ENCODE peak calls at places on chromosomes 1 and 21, in six cellular contexts. S is effector memory CD8-positive, alpha-beta T cell; V is activated T-cell treated with anti-CD3 and anti-CD28 coated beads, Interleukin-2, amount 50 U/mL, for 72 hours; E is nucleus accumbens; F is T-helper 2 cell; B is astrocyte. J is an unnamed sample.

GRCh38 chr1:29332204-29332603 is 95.9 kb downstream of the PTPRU start:
- DNase-seq in F (no peak), V (peak), B (no peak), S (no peak), E (no peak), J (no peak)

GRCh38 chr1:98702976-98703375 is 41.5 kb downstream of the SNX7 start:
- DNase-seq in F (no peak), S (no peak), E (no peak), B (peak), V (no peak), J (peak)

GRCh38 chr1:226466301-226466700 is 58.4 kb upstream of the PARP1 start:
- DNase-seq in F (no peak), V (no peak), B (no peak), S (no peak), E (no peak), J (no peak)

GRCh38 chr1:205703072-205703471 is 22.8 kb upstream of the SLC45A3 start:
- DNase-seq in S (no peak), V (no peak), E (no peak), F (no peak), B (no peak), J (no peak)

GRCh38 chr1:159959451-159959850 is 5.4 kb upstream of the SLAMF9 start:
- DNase-seq in F (no peak), V (no peak), B (peak), E (no peak), S (no peak), J (no peak)

GRCh38 chr1:154524881-154525280 is 22.7 kb upstream of the SHE start:
- DNase-seq in B (no peak), S (no peak), E (no peak), F (no peak), V (no peak), J (no peak)

GRCh38 chr1:27145934-27146354 is 9.0 kb downstream of the SLC9A1 start:
- DNase-seq in S (no peak), F (no peak), V (no peak), B (peak), E (no peak), J (peak)

GRCh38 chr1:154955039-154955717 is 721 bp downstream of the PBXIP1 start:
- DNase-seq in E (peak), B (peak), S (peak), V (peak), F (peak), J (no peak)

GRCh38 chr1:40901886-40902633 is 39.9 kb upstream of the CITED4 start:
- DNase-seq in E (no peak), B (peak), F (no peak), S (no peak), V (no peak), J (peak)

GRCh38 chr1:3518256-3518655 is 63.8 kb downstream of the ARHGEF16 start:
- DNase-seq in E (no peak), B (no peak), V (no peak), S (peak), F (no peak), J (no peak)

GRCh38 chr1:108878678-108879077 is 1.9 kb downstream of the GPSM2 start:
- DNase-seq in V (no peak), S (no peak), E (no peak), F (no peak), B (no peak), J (no peak)

GRCh38 chr1:85451236-85451830 is 13.6 kb downstream of the DDAH1 start:
- DNase-seq in E (no peak), S (no peak), B (peak), V (no peak), F (no peak), J (no peak)

GRCh38 chr21:28805885-28806284 is 186.8 kb downstream of the LTN1 start:
- DNase-seq in F (no peak), V (no peak), E (no peak), S (no peak), B (peak), J (peak)

GRCh38 chr1:232944342-232944741 is 6.1 kb upstream of the NTPCR start:
- DNase-seq in S (no peak), V (no peak), F (no peak), E (no peak), B (no peak), J (no peak)

GRCh38 chr1:203361843-203362524 is 11.1 kb upstream of the FMOD start:
- DNase-seq in F (no peak), S (no peak), E (no peak), V (no peak), B (peak), J (no peak)

GRCh38 chr1:184685116-184685515 is 69.5 kb downstream of the EDEM3 start:
- DNase-seq in V (no peak), F (no peak), E (no peak), S (no peak), B (no peak), J (no peak)

GRCh38 chr21:45973475-45974072 is 8.0 kb upstream of the COL6A1 start:
- DNase-seq in S (peak), V (peak), B (peak), E (no peak), F (peak), J (no peak)

GRCh38 chr1:15141933-15142647 is 11.5 kb upstream of the TMEM51 start:
- DNase-seq in E (no peak), S (no peak), B (peak), V (no peak), F (no peak), J (no peak)

GRCh38 chr1:237183963-237184540 is 142.1 kb downstream of the RYR2 start:
- DNase-seq in V (no peak), S (no peak), E (no peak), B (no peak), F (no peak), J (no peak)

GRCh38 chr1:157504646-157505045 is 47.7 kb downstream of the FCRL5 start:
- DNase-seq in F (no peak), S (no peak), V (no peak), B (no peak), E (no peak), J (no peak)

GRCh38 chr1:39776400-39776713 is 5.2 kb upstream of the OXCT2 start:
- DNase-seq in F (no peak), V (no peak), E (no peak), S (no peak), B (no peak), J (no peak)

GRCh38 chr1:54456921-54457529 is 50.8 kb upstream of the SSBP3 start:
- DNase-seq in E (no peak), F (no peak), B (no peak), V (no peak), S (no peak), J (no peak)

GRCh38 chr1:235473808-235474207 is 30.4 kb downstream of the B3GALNT2 start:
- DNase-seq in E (no peak), V (no peak), F (no peak), S (no peak), B (no peak), J (no peak)

GRCh38 chr1:160544647-160545046 is 21.6 kb upstream of the SLAMF6 start:
- DNase-seq in F (no peak), B (no peak), S (no peak), V (no peak), E (no peak), J (no peak)

GRCh38 chr1:111570781-111571181 is 48.8 kb upstream of the RAP1A start:
- DNase-seq in F (peak), S (peak), V (peak), B (no peak), E (no peak), J (no peak)

GRCh38 chr1:232445361-232446106 is 184.4 kb downstream of the SIPA1L2 start:
- DNase-seq in B (no peak), S (no peak), E (no peak), F (no peak), V (no peak), J (no peak)

GRCh38 chr1:53328490-53329182 is 766 bp upstream of the LRP8 start:
- DNase-seq in B (no peak), S (no peak), F (no peak), V (peak), E (no peak), J (no peak)

GRCh38 chr1:162561616-162562451 is at the start of gene UAP1:
- DNase-seq in B (no peak), F (no peak), V (peak), S (no peak), E (no peak), J (no peak)

GRCh38 chr1:9849691-9850441 is 26.1 kb upstream of the CLSTN1 start:
- DNase-seq in E (no peak), B (no peak), S (no peak), F (no peak), V (no peak), J (no peak)

GRCh38 chr21:15820857-15821256 is 91.1 kb downstream of the USP25 start:
- DNase-seq in B (peak), F (no peak), V (no peak), S (no peak), E (no peak), J (no peak)

GRCh38 chr1:67572217-67572593 is 112.8 kb upstream of the GADD45A start:
- DNase-seq in S (no peak), V (no peak), E (no peak), B (peak), F (no peak), J (no peak)

GRCh38 chr1:202233824-202234223 is 40.2 kb downstream of the LGR6 start:
- DNase-seq in V (no peak), S (no peak), B (no peak), F (no peak), E (no peak), J (no peak)

GRCh38 chr1:227433663-227434062 is 115.4 kb upstream of the CDC42BPA start:
- DNase-seq in E (no peak), S (no peak), F (no peak), V (no peak), B (no peak), J (no peak)

J was measured in AG04449.